ENCODE peak calls at places on chromosomes 13 and 19, in ten cellular contexts. T, L, Y, O, R, K, J, V, N and U are unnamed samples.

GRCh38 chr19:14369399-14370168 is 11.7 kb upstream of the ADGRE5 start:
- DNase-seq in T (no peak), L (peak; percentile 30), Y (peak; percentile 50), O (no peak), R (no peak), K (peak; percentile 49), J (no peak), V (no peak), N (no peak), U (peak; percentile 28)

GRCh38 chr19:28640506-28640905 is 572.4 kb downstream of the UQCRFS1 start:
- DNase-seq in T (no peak), L (no peak), Y (no peak), O (peak; percentile 10), R (no peak), K (no peak), J (no peak), V (peak; percentile 11), N (no peak), U (no peak)

GRCh38 chr13:25980255-25980654 is 71.6 kb downstream of the SHISA2 start:
- DNase-seq in T (peak; percentile 79), L (peak; percentile 12), Y (no peak), O (peak; percentile 30), R (no peak), K (no peak), J (no peak), V (peak; percentile 58), N (no peak), U (no peak)

GRCh38 chr13:108987488-108987887 is 358.1 kb downstream of the MYO16 start:
- DNase-seq in T (no peak), L (no peak), Y (no peak), O (peak; percentile 73), R (no peak), K (no peak), J (no peak), V (peak; percentile 31), N (peak; percentile 32), U (peak; percentile 25)

GRCh38 chr19:5826531-5827341 is 12.8 kb downstream of the FUT6 start:
- DNase-seq in T (peak; percentile 82), L (peak; percentile 34), Y (peak; percentile 70), O (peak; percentile 45), R (no peak), K (peak; percentile 84), J (peak; percentile 66), V (no peak), N (peak; percentile 44), U (peak; percentile 44)

GRCh38 chr13:50268500-50268899 is 253.3 kb downstream of the KCNRG start:
- DNase-seq in T (no peak), L (no peak), Y (no peak), O (no peak), R (no peak), K (no peak), J (no peak), V (peak; percentile 38), N (peak; percentile 31), U (no peak)

GRCh38 chr13:94073006-94073744 is 406.3 kb downstream of the DCT start:
- DNase-seq in T (no peak), L (no peak), Y (no peak), O (no peak), R (peak; percentile 57), K (no peak), J (no peak), V (peak; percentile 86), N (peak; percentile 90), U (peak; percentile 61)

GRCh38 chr19:1469200-1469935 is 9.6 kb downstream of the C19orf25 start:
- DNase-seq in T (peak; percentile 73), L (no peak), Y (no peak), O (peak; percentile 56), R (no peak), K (no peak), J (no peak), V (no peak), N (peak; percentile 64), U (peak; percentile 14)

GRCh38 chr13:31056650-31057275 is 104.9 kb downstream of the HSPH1 start:
- DNase-seq in T (no peak), L (no peak), Y (no peak), O (no peak), R (no peak), K (no peak), J (no peak), V (peak; percentile 36), N (peak; percentile 79), U (peak; percentile 59)

GRCh38 chr13:51811046-51811445 is 7.1 kb upstream of the DHRS12 start:
- DNase-seq in T (no peak), L (no peak), Y (no peak), O (no peak), R (no peak), K (no peak), J (no peak), V (no peak), N (no peak), U (no peak)

GRCh38 chr19:15260939-15261338 is 28.7 kb upstream of the EPHX3 start:
- DNase-seq in T (peak; percentile 34), L (no peak), Y (no peak), O (no peak), R (no peak), K (no peak), J (no peak), V (peak; percentile 31), N (peak; percentile 30), U (no peak)

GRCh38 chr13:81017525-81018152 is 676.7 kb upstream of the SPRY2 start:
- DNase-seq in T (peak; percentile 70), L (peak; percentile 3), Y (no peak), O (peak; percentile 64), R (no peak), K (no peak), J (no peak), V (peak; percentile 76), N (peak; percentile 70), U (peak; percentile 38)

GRCh38 chr13:99281811-99282263 is 23.7 kb upstream of the GPR18 start:
- DNase-seq in T (no peak), L (no peak), Y (peak; percentile 35), O (no peak), R (no peak), K (peak; percentile 63), J (peak; percentile 62), V (peak; percentile 45), N (no peak), U (peak; percentile 53)

GRCh38 chr19:29696045-29696682 is 18.9 kb downstream of the C19orf12 start:
- DNase-seq in T (no peak), L (no peak), Y (no peak), O (no peak), R (no peak), K (no peak), J (no peak), V (no peak), N (no peak), U (no peak)

GRCh38 chr19:15631817-15632216 is 8.9 kb upstream of the CYP4F3 start:
- DNase-seq in T (peak; percentile 6), L (peak; percentile 80), Y (no peak), O (no peak), R (no peak), K (no peak), J (no peak), V (peak; percentile 5), N (no peak), U (no peak)

GRCh38 chr13:110885966-110886365 is 28.9 kb downstream of the ANKRD10 start:
- DNase-seq in T (peak; percentile 52), L (no peak), Y (no peak), O (peak; percentile 26), R (no peak), K (no peak), J (no peak), V (no peak), N (peak; percentile 11), U (no peak)
- TF ChIP-seq CTCF in T (peak; percentile 30), L (no peak), Y (no peak), O (no peak), R (no peak), K (no peak), J (no peak), V (no peak), N (no peak), U (no peak)

GRCh38 chr19:40284251-40284500 is 969 bp downstream of the AKT2 start:
- DNase-seq in T (no peak), L (no peak), Y (no peak), O (no peak), R (no peak), K (no peak), J (no peak), V (peak; percentile 39), N (no peak), U (no peak)
- H3K4me3 ChIP-seq in T (peak overlapping the region; percentile 94), L (peak overlapping the region; percentile 83), Y (peak overlapping the region; percentile 93), O (peak overlapping the region; percentile 80), R (peak overlapping the region; percentile 76), K (peak overlapping the region; percentile 73), J (peak overlapping the region; percentile 83), V (peak overlapping the region; percentile 88), N (peak overlapping the region; percentile 83), U (peak overlapping the region; percentile 87)

DNA sequence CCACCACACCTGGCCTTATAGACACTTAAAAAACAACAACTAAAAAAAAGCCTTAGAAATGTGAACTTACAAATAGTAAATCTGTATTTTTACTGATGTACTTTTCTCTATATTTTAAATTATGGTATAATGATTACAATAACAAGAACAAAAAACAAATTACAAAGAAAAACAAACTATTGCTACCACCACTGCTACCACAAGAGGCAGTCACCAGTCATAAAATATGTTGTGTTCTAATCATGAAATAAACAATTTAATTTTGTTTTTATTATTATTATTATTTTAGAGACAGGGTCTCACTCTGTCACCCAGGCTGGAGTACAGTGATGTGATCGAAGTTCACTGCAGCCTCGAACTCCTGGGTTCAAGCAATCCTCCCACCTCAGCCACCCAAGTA is 72.2 kb downstream of the DIAPH3 start:
- DNase-seq in T (no peak), L (no peak), Y (no peak), O (no peak), R (no peak), K (no peak), J (no peak), V (peak; percentile 17), N (no peak), U (no peak)
- TF ChIP-seq CTCF in T (no peak), L (no peak), Y (no peak), O (peak; percentile 1), R (no peak), K (no peak), J (no peak), V (peak; percentile 31), N (no peak), U (peak; percentile 16)

DNA sequence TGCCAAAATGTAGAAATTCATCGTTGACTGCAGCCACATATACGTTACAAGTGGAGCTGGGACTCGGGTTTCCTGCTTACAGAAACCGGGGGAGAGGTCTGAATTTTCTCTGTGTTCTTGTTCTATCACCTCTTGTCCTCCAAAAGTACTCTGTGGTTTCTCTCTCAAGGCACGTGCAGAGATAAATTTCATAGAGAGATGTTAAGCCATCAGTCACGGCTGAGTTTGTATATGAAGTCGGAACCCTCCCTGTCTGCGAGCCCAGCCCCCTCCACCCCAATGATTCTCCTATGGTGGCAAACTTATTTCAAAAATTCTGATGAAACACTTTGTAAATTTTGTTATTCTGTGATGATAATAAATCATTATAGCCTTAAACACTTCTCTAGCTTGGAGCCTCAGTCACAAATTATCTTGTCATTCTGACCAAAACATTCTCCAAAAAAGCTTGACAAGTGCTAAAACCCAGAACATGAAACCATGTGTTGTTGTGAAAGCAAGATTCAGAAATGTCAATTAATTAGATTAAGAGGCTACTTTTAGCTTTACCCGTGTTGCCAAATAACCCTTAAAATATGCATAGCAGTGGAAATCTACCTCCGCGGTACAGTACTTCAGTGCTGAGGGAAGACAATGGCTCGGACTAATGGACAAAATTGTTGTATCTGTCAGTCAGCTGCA is 87.4 kb downstream of the TSHZ3 start:
- DNase-seq in T (no peak), L (no peak), Y (no peak), O (no peak), R (no peak), K (no peak), J (no peak), V (peak; percentile 33), N (no peak), U (peak; percentile 98)
- H3K4me3 ChIP-seq in T (no peak overlapping the region), L (no peak overlapping the region), Y (no peak overlapping the region), O (no peak overlapping the region), R (no peak overlapping the region), K (no peak overlapping the region), J (no peak overlapping the region), V (no peak overlapping the region), N (no peak overlapping the region), U (peak overlapping the region; percentile 23)

GRCh38 chr13:20559659-20560356 is 7.1 kb upstream of the IFT88 start:
- DNase-seq in T (no peak), L (no peak), Y (no peak), O (no peak), R (no peak), K (no peak), J (no peak), V (no peak), N (no peak), U (no peak)
- TF ChIP-seq CTCF in T (no peak), L (no peak), Y (no peak), O (no peak), R (no peak), K (no peak), J (no peak), V (no peak), N (no peak), U (no peak)